ENCODE peak calls at places on chromosomes 4 and X, in eight cellular contexts. E, T, R, B, W, J, M and Z are unnamed samples.

GRCh38 chr4:113953888-113954287 is 25.6 kb downstream of the ARSJ start:
- DNase-seq in E (no peak), T (no peak), R (no peak), B (no peak), W (no peak), J (no peak), M (no peak), Z (no peak)

GRCh38 chr4:54658321-54659093 is 750 bp downstream of the KIT start:
- DNase-seq in E (no peak), T (no peak), R (no peak), B (peak), W (peak), J (no peak), M (peak), Z (no peak)

GRCh38 chrX:41027388-41027787 is 57.9 kb upstream of the USP9X start:
- DNase-seq in E (no peak), T (no peak), R (no peak), B (no peak), W (peak), J (no peak), M (no peak), Z (no peak)

GRCh38 chr4:152614337-152614736 is 65.5 kb downstream of the TMEM154 start:
- DNase-seq in E (no peak), T (no peak), R (no peak), B (no peak), W (no peak), J (no peak), M (no peak), Z (no peak)

GRCh38 chr4:112938461-112939058 is 110.9 kb upstream of the ANK2 start:
- DNase-seq in E (peak), T (no peak), R (no peak), B (no peak), W (peak), J (no peak), M (peak), Z (no peak)

GRCh38 chr4:115360441-115360840 is 247.0 kb upstream of the NDST4 start:
- DNase-seq in E (no peak), T (no peak), R (no peak), B (no peak), W (no peak), J (no peak), M (no peak), Z (no peak)

GRCh38 chr4:150004481-150004880 is 73.8 kb upstream of the DCLK2 start:
- DNase-seq in E (no peak), T (no peak), R (no peak), B (no peak), W (peak), J (no peak), M (no peak), Z (no peak)

GRCh38 chr4:144787365-144788263 is 141.7 kb downstream of the HHIP start:
- DNase-seq in E (peak), T (no peak), R (no peak), B (no peak), W (peak), J (no peak), M (peak), Z (no peak)

GRCh38 chrX:134137353-134137752 is 99.6 kb upstream of the CCDC160 start:
- DNase-seq in E (no peak), T (no peak), R (no peak), B (no peak), W (no peak), J (no peak), M (no peak), Z (no peak)

GRCh38 chr4:150229538-150229937 is 151.3 kb downstream of the DCLK2 start:
- DNase-seq in E (no peak), T (no peak), R (no peak), B (no peak), W (peak), J (no peak), M (no peak), Z (no peak)

GRCh38 chr4:22877653-22878052 is 184.9 kb downstream of the GBA3 start:
- DNase-seq in E (no peak), T (no peak), R (no peak), B (no peak), W (no peak), J (no peak), M (no peak), Z (no peak)

GRCh38 chr4:36374836-36375511 is 93.6 kb downstream of the DTHD1 start:
- DNase-seq in E (no peak), T (no peak), R (no peak), B (no peak), W (no peak), J (no peak), M (no peak), Z (no peak)

GRCh38 chr4:101035522-101035921 is 311.8 kb downstream of the PPP3CA start:
- DNase-seq in E (no peak), T (no peak), R (no peak), B (no peak), W (no peak), J (no peak), M (no peak), Z (no peak)

GRCh38 chr4:2962614-2963184 is 507 bp downstream of the NOP14 start:
- DNase-seq in E (no peak), T (peak), R (no peak), B (peak), W (peak), J (no peak), M (peak), Z (no peak)

GRCh38 chr4:76212851-76213414 is 691 bp downstream of the SCARB2 start:
- DNase-seq in E (no peak), T (no peak), R (peak), B (no peak), W (peak), J (peak), M (no peak), Z (peak)

GRCh38 chr4:120555058-120555457 is 367.5 kb downstream of the PRDM5 start:
- DNase-seq in E (no peak), T (no peak), R (no peak), B (no peak), W (no peak), J (no peak), M (no peak), Z (no peak)

GRCh38 chrX:22343192-22343591 is 70.5 kb downstream of the CBLL2 start:
- DNase-seq in E (no peak), T (no peak), R (no peak), B (peak), W (no peak), J (no peak), M (no peak), Z (no peak)

GRCh38 chr4:85556293-85556692 is 81.3 kb downstream of the ARHGAP24 start:
- DNase-seq in E (no peak), T (no peak), R (peak), B (no peak), W (no peak), J (no peak), M (no peak), Z (no peak)

GRCh38 chrX:46029777-46030176 is 515.4 kb downstream of the ZNF674 start:
- DNase-seq in E (no peak), T (no peak), R (no peak), B (no peak), W (no peak), J (no peak), M (no peak), Z (no peak)

GRCh38 chrX:106263817-106264216 is 95.7 kb downstream of the PWWP3B start:
- DNase-seq in E (no peak), T (no peak), R (no peak), B (no peak), W (no peak), J (no peak), M (no peak), Z (no peak)

GRCh38 chr4:73944061-73944875 is 37.6 kb downstream of the PF4 start:
- DNase-seq in E (no peak), T (no peak), R (no peak), B (no peak), W (peak), J (no peak), M (peak), Z (no peak)

GRCh38 chr4:82785248-82786003 is 13.2 kb downstream of the SCD5 start:
- DNase-seq in E (peak), T (no peak), R (no peak), B (no peak), W (peak), J (no peak), M (no peak), Z (no peak)

GRCh38 chrX:119758682-119759332 is 419 bp downstream of the SOWAHD start:
- DNase-seq in E (no peak), T (no peak), R (peak), B (no peak), W (no peak), J (peak), M (peak), Z (no peak)